ENCODE peak calls at places on chromosomes 1 and 21, in six cellular contexts. P is uterus, H is spleen, B is Panc1, L is fibroblast of lung, J is HL-60. S is an unnamed sample.

GRCh38 chr1:54112027-54112426 is 40.8 kb downstream of the CDCP2 start:
- DNase-seq in P (no peak), H (peak; percentile 33), B (no peak), L (no peak), J (no peak), S (no peak)

GRCh38 chr1:174968750-174969244 is 30.9 kb upstream of the CACYBP start:
- DNase-seq in P (no peak), H (no peak), B (no peak), L (peak; percentile 96), J (no peak), S (no peak)

GRCh38 chr1:171429137-171429536 is 56.2 kb upstream of the PRRC2C start:
- DNase-seq in P (no peak), H (no peak), B (no peak), L (no peak), J (no peak), S (no peak)

GRCh38 chr1:32048440-32048839 is 24.3 kb upstream of the TMEM39B start:
- DNase-seq in P (no peak), H (no peak), B (no peak), L (peak; percentile 25), J (no peak), S (no peak)

GRCh38 chr1:202880062-202880461 is 8.9 kb downstream of the RABIF start:
- DNase-seq in P (no peak), H (no peak), B (no peak), L (no peak), J (no peak), S (no peak)

GRCh38 chr1:189158155-189158554 is 1319.5 kb downstream of the BRINP3 start:
- DNase-seq in P (no peak), H (no peak), B (no peak), L (no peak), J (no peak), S (no peak)

GRCh38 chr1:115495603-115496002 is 146.2 kb upstream of the VANGL1 start:
- DNase-seq in P (no peak), H (no peak), B (no peak), L (peak; percentile 88), J (no peak), S (no peak)

GRCh38 chr21:35840197-35840799 is 220.0 kb downstream of the SETD4 start:
- DNase-seq in P (peak; percentile 54), H (no peak), B (peak; percentile 38), L (peak; percentile 80), J (peak; percentile 31), S (peak; percentile 56)

GRCh38 chr1:244113532-244114320 is 62.6 kb downstream of the ZBTB18 start:
- DNase-seq in P (no peak), H (no peak), B (no peak), L (peak; percentile 96), J (no peak), S (no peak)

GRCh38 chr1:236301958-236302335 is 20.2 kb upstream of the ERO1B start:
- DNase-seq in P (no peak), H (no peak), B (no peak), L (no peak), J (no peak), S (no peak)

GRCh38 chr1:115545791-115546733 is 95.7 kb upstream of the VANGL1 start:
- DNase-seq in P (peak; percentile 28), H (no peak), B (peak; percentile 27), L (peak; percentile 97), J (no peak), S (no peak)

GRCh38 chr1:24107462-24108225 is 4.3 kb downstream of the MYOM3 start:
- DNase-seq in P (no peak), H (peak; percentile 44), B (no peak), L (peak; percentile 82), J (no peak), S (no peak)
- H3K4me3 ChIP-seq in P (no peak overlapping the region), H (no peak overlapping the region), B (no peak overlapping the region), L (no peak overlapping the region), J (no peak overlapping the region), S (no peak overlapping the region)

GRCh38 chr1:161200421-161200991 is 1.7 kb upstream of the ADAMTS4 start:
- DNase-seq in P (peak; percentile 45), H (peak; percentile 77), B (no peak), L (no peak), J (no peak), S (peak; percentile 81)
- H3K4me3 ChIP-seq in P (no peak overlapping the region), H (no peak overlapping the region), B (no peak overlapping the region), L (no peak overlapping the region), J (no peak overlapping the region), S (peak overlapping the region; percentile 82)

GRCh38 chr1:99680258-99680657 is 34.3 kb downstream of the PALMD start:
- DNase-seq in P (no peak), H (no peak), B (no peak), L (peak; percentile 75), J (no peak), S (no peak)

GRCh38 chr1:99681583-99681982 is 35.7 kb downstream of the PALMD start:
- DNase-seq in P (no peak), H (no peak), B (no peak), L (no peak), J (no peak), S (no peak)

GRCh38 chr1:99682291-99682751 is 36.4 kb downstream of the PALMD start:
- DNase-seq in P (no peak), H (no peak), B (peak; percentile 42), L (peak; percentile 84), J (no peak), S (no peak)

GRCh38 chr1:99691175-99691574 is 45.3 kb downstream of the PALMD start:
- DNase-seq in P (no peak), H (no peak), B (no peak), L (peak; percentile 23), J (no peak), S (no peak)

GRCh38 chr1:99685516-99686180 is 39.7 kb downstream of the PALMD start:
- DNase-seq in P (peak; percentile 79), H (no peak), B (peak; percentile 38), L (peak; percentile 80), J (peak; percentile 24), S (no peak)
- H3K4me3 ChIP-seq in P (no peak overlapping the region), H (no peak overlapping the region), B (no peak overlapping the region), L (no peak overlapping the region), J (no peak overlapping the region), S (no peak overlapping the region)

GRCh38 chr1:39573736-39574624 is 2.6 kb downstream of the PABPC4 start:
- DNase-seq in P (no peak), H (no peak), B (no peak), L (peak; percentile 74), J (no peak), S (no peak)

GRCh38 chr1:39574646-39575045 is 1.9 kb downstream of the PABPC4 start:
- DNase-seq in P (no peak), H (no peak), B (no peak), L (peak; percentile 19), J (no peak), S (no peak)

GRCh38 chr1:39572379-39573096 is 4.1 kb downstream of the PABPC4 start:
- DNase-seq in P (no peak), H (no peak), B (no peak), L (no peak), J (no peak), S (no peak)

GRCh38 chr1:39571178-39571483 is 5.5 kb downstream of the PABPC4 start:
- DNase-seq in P (no peak), H (no peak), B (no peak), L (no peak), J (no peak), S (no peak)

GRCh38 chr1:39573097-39573465 is 3.5 kb downstream of the PABPC4 start:
- DNase-seq in P (no peak), H (no peak), B (no peak), L (no peak), J (no peak), S (no peak)
- H3K4me3 ChIP-seq in P (no peak overlapping the region), H (no peak overlapping the region), B (peak overlapping the region; percentile 90), L (peak overlapping the region; percentile 47), J (peak overlapping the region; percentile 87), S (no peak overlapping the region)

GRCh38 chr1:30747028-30748008 is 10.3 kb downstream of the LAPTM5 start:
- DNase-seq in P (no peak), H (peak; percentile 72), B (no peak), L (no peak), J (no peak), S (no peak)
- H3K4me3 ChIP-seq in P (no peak overlapping the region), H (no peak overlapping the region), B (no peak overlapping the region), L (no peak overlapping the region), J (no peak overlapping the region), S (no peak overlapping the region)

DNA sequence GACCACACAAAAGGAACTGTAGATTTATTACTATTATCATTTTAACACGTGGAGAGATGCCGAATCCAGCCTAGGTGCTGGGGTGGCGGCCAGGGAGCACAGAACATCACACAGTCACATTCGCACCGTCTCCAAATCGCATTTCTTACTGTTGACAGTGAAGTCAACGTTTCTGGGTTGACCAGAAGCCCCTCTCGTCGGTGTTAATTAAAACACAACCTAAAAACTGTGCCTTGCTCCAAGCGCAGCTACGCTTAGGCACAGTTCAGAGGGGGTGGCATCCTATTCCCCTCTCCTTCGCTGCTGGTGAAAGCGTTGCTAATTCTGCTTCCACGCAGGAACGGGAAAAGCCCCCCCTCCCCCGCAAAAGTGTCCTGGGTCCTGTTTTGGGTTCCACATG is 4.1 kb downstream of the RIPK4 start:
- DNase-seq in P (no peak), H (no peak), B (no peak), L (no peak), J (no peak), S (no peak)
- H3K4me3 ChIP-seq in P (no peak overlapping the region), H (no peak overlapping the region), B (peak overlapping the region; percentile 72), L (no peak overlapping the region), J (no peak overlapping the region), S (no peak overlapping the region)

GRCh38 chr1:19646366-19646765 is 2.3 kb downstream of the NBL1 start:
- DNase-seq in P (no peak), H (no peak), B (no peak), L (no peak), J (no peak), S (no peak)

GRCh38 chr1:19647643-19648042 is 3.5 kb downstream of the NBL1 start:
- DNase-seq in P (no peak), H (no peak), B (no peak), L (no peak), J (no peak), S (no peak)

GRCh38 chr1:19645544-19646252 is 1.6 kb downstream of the NBL1 start:
- DNase-seq in P (no peak), H (no peak), B (no peak), L (no peak), J (no peak), S (no peak)

GRCh38 chr1:19648239-19648638 is 4.1 kb downstream of the NBL1 start:
- DNase-seq in P (no peak), H (no peak), B (no peak), L (no peak), J (no peak), S (no peak)

DNA sequence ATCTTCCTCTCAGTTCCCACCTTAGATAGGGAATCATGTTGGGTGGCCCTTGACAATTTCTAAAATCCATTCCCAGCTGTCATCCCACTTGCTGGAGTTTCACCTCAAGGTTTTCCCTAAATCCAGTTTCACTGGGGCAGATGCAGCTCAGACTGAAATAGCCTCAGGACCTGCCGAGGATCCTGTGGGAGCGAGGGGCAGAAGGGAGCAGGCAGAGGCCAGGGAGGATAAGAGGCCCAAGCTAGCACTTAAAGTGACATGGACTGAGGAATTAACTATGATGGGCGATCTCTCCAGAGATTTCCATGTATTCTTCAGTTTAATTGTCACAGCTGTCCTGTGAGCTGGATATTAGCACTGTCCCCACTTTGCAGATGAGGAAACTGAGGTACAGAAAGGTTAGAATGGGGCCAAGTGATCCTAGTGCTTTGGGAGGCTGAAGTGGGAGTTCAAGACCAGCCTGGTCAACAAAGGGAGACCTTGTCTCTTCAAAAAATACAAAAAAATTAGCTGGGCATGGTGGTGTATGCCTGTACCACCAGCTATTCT is 2.7 kb downstream of the NBL1 start:
- DNase-seq in P (no peak), H (no peak), B (no peak), L (no peak), J (no peak), S (no peak)
- H3K4me3 ChIP-seq in P (peak overlapping the region; percentile 71), H (no peak overlapping the region), B (no peak overlapping the region), L (peak overlapping the region; percentile 78), J (no peak overlapping the region), S (no peak overlapping the region)

GRCh38 chr1:43530483-43531452 is at the start of gene PTPRF:
- DNase-seq in P (peak; percentile 63), H (peak; percentile 76), B (no peak), L (peak; percentile 52), J (no peak), S (peak; percentile 67)
- H3K4me3 ChIP-seq in P (peak within 1 kb of the TSS; percentile 86), H (peak within 1 kb of the TSS; percentile 39), B (peak within 1 kb of the TSS; percentile 52), L (peak within 1 kb of the TSS; percentile 68), J (peak within 1 kb of the TSS; percentile 32), S (peak within 1 kb of the TSS; percentile 84)